ENCODE peak calls at places on chromosomes 3 and 15, in five cellular contexts. W is HFF-Myc, Y is transverse colon, G is lung, X is bronchial epithelial cell. R is an unnamed sample.

GRCh38 chr3:94978076-94978475 is 915.2 kb downstream of the NSUN3 start:
- DNase-seq in W (no peak), Y (no peak), G (peak), X (no peak), R (no peak)

GRCh38 chr15:55969582-55969981 is 23.8 kb downstream of the NEDD4 start:
- DNase-seq in W (no peak), Y (no peak), G (peak), X (peak), R (no peak)

GRCh38 chr3:50331364-50331907 is 3.4 kb upstream of the TUSC2 start:
- DNase-seq in W (no peak), Y (no peak), G (no peak), X (no peak), R (no peak)

GRCh38 chr15:60679256-60679655 is 200.3 kb upstream of the ICE2 start:
- DNase-seq in W (peak), Y (no peak), G (no peak), X (no peak), R (no peak)

GRCh38 chr3:159884661-159885402 is 103.8 kb upstream of the IL12A start:
- DNase-seq in W (no peak), Y (no peak), G (no peak), X (peak), R (no peak)

GRCh38 chr3:138653567-138653966 is 45.0 kb downstream of the FAIM start:
- DNase-seq in W (no peak), Y (no peak), G (no peak), X (no peak), R (no peak)

GRCh38 chr15:76084263-76084662 is 24.5 kb downstream of the TMEM266 start:
- DNase-seq in W (no peak), Y (no peak), G (no peak), X (no peak), R (no peak)

GRCh38 chr15:84794148-84794547 is 23.0 kb upstream of the ALPK3 start:
- DNase-seq in W (no peak), Y (no peak), G (no peak), X (no peak), R (no peak)

GRCh38 chr3:40961104-40961857 is 238.0 kb upstream of the CTNNB1 start:
- DNase-seq in W (no peak), Y (no peak), G (no peak), X (no peak), R (no peak)

GRCh38 chr3:135752851-135753250 is 212.7 kb upstream of the PPP2R3A start:
- DNase-seq in W (no peak), Y (no peak), G (no peak), X (no peak), R (no peak)

GRCh38 chr3:99638244-99638948 is at the start of gene COL8A1:
- DNase-seq in W (no peak), Y (peak), G (peak), X (peak), R (no peak)

GRCh38 chr3:12935023-12935860 is 93.9 kb upstream of the RPL32 start:
- DNase-seq in W (no peak), Y (no peak), G (no peak), X (no peak), R (no peak)

GRCh38 chr3:129205109-129205832 is 21.6 kb upstream of the CNBP start:
- DNase-seq in W (no peak), Y (no peak), G (no peak), X (no peak), R (no peak)

GRCh38 chr3:108877906-108878305 is 55.3 kb downstream of the TRAT1 start:
- DNase-seq in W (no peak), Y (no peak), G (no peak), X (no peak), R (no peak)

GRCh38 chr15:83769411-83769960 is 115.6 kb downstream of the ADAMTSL3 start:
- DNase-seq in W (no peak), Y (no peak), G (no peak), X (peak), R (no peak)

GRCh38 chr3:150449169-150449721 is 41.1 kb downstream of the TSC22D2 start:
- DNase-seq in W (peak), Y (no peak), G (no peak), X (peak), R (no peak)

GRCh38 chr15:79084308-79084968 is 6.1 kb downstream of the RASGRF1 start:
- DNase-seq in W (no peak), Y (no peak), G (no peak), X (no peak), R (no peak)

GRCh38 chr3:156509209-156510174 is 45.4 kb downstream of the SSR3 start:
- DNase-seq in W (no peak), Y (no peak), G (no peak), X (peak), R (no peak)

GRCh38 chr3:37935756-37936666 is 54.6 kb upstream of the VILL start:
- DNase-seq in W (peak), Y (peak), G (peak), X (peak), R (no peak)

GRCh38 chr15:63244399-63244798 is 33.0 kb upstream of the APH1B start:
- DNase-seq in W (no peak), Y (no peak), G (no peak), X (peak), R (no peak)

GRCh38 chr15:60062826-60063225 is 58.7 kb downstream of the FOXB1 start:
- DNase-seq in W (no peak), Y (no peak), G (no peak), X (peak), R (no peak)

GRCh38 chr15:76059320-76060097 is at the start of gene TMEM266:
- DNase-seq in W (no peak), Y (peak), G (no peak), X (no peak), R (peak)

GRCh38 chr3:16884748-16885587 is at the start of gene PLCL2:
- DNase-seq in W (no peak), Y (peak), G (peak), X (peak), R (no peak)

GRCh38 chr3:171168086-171168485 is 141.6 kb upstream of the SLC2A2 start:
- DNase-seq in W (no peak), Y (no peak), G (no peak), X (peak), R (no peak)

GRCh38 chr3:12918231-12918630 is 76.9 kb upstream of the RPL32 start:
- DNase-seq in W (no peak), Y (no peak), G (no peak), X (peak), R (no peak)

GRCh38 chr3:134917631-134918030 is 122.6 kb downstream of the EPHB1 start:
- DNase-seq in W (no peak), Y (no peak), G (no peak), X (peak), R (no peak)

GRCh38 chr3:49906004-49906860 is 2.6 kb upstream of the MST1R start:
- DNase-seq in W (no peak), Y (peak), G (peak), X (peak), R (peak)

GRCh38 chr3:178845446-178846118 is 226.0 kb downstream of the ZMAT3 start:
- DNase-seq in W (no peak), Y (no peak), G (no peak), X (no peak), R (no peak)

GRCh38 chr3:134367412-134367811 is 6.8 kb downstream of the AMOTL2 start:
- DNase-seq in W (no peak), Y (no peak), G (no peak), X (no peak), R (no peak)

GRCh38 chr15:75663931-75664421 is 16.3 kb downstream of the SNX33 start:
- DNase-seq in W (no peak), Y (peak), G (no peak), X (peak), R (no peak)

GRCh38 chr3:58556761-58557181 is 19.8 kb upstream of the ACOX2 start:
- DNase-seq in W (no peak), Y (no peak), G (no peak), X (no peak), R (no peak)

GRCh38 chr3:8497582-8497981 is 4.0 kb upstream of the LMCD1 start:
- DNase-seq in W (no peak), Y (no peak), G (no peak), X (peak), R (no peak)

GRCh38 chr3:138923531-138923994 is 23.4 kb downstream of the FOXL2 start:
- DNase-seq in W (peak), Y (peak), G (peak), X (peak), R (peak)

GRCh38 chr3:57655727-57656126 is 37.1 kb downstream of the DENND6A start:
- DNase-seq in W (no peak), Y (no peak), G (no peak), X (no peak), R (no peak)

GRCh38 chr3:148379763-148380162 is 317.9 kb upstream of the AGTR1 start:
- DNase-seq in W (peak), Y (no peak), G (no peak), X (peak), R (no peak)
- TF ChIP-seq CTCF in W (peak), Y (peak), G (peak), X (peak), R (peak)

GRCh38 chr3:84965141-84965540 is 6.4 kb downstream of the CADM2 start:
- DNase-seq in W (no peak), Y (no peak), G (no peak), X (no peak), R (peak)
- TF ChIP-seq CTCF in W (no peak), Y (no peak), G (no peak), X (no peak), R (peak)

GRCh38 chr3:59937206-59937605 is 887.4 kb upstream of the CFAP20DC start:
- DNase-seq in W (no peak), Y (no peak), G (no peak), X (no peak), R (no peak)
- TF ChIP-seq CTCF in W (no peak), Y (no peak), G (no peak), X (no peak), R (no peak)

DNA sequence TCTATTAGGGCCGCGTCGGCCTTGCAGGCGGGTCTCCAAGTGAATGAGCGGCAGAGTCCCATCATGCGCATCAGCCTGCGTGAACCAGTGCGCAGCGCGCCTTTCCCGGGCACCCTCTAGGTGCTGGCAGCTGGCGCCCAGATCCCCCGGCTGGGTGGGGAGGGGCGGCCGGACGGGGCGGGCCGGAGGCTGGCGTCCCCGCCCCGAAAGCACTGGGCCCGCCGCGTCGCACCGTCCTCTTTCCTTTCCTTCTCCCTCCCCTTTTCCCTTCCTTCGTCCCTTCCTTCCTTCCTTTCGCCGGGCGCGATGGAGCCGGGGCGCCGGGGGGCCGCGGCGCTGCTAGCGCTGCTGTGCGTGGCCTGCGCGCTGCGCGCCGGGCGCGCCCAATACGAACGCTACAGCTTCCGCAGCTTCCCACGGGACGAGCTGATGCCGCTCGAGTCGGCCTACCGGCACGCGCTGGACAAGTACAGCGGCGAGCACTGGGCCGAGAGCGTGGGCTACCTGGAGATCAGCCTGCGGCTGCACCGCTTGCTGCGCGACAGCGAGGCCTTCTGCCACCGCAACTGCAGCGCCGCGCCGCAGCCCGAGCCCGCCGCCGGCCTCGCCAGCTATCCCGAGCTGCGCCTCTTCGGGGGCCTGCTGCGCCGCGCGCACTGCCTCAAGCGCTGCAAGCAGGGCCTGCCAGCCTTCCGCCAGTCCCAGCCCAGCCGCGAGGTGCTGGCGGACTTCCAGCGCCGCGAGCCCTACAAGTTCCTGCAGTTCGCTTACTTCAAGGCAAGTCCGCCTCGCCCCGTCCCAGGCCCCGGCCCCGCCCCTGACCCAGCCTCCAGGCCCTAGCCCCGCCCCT is at the start of gene CRTAP:
- DNase-seq in W (peak), Y (peak), G (peak), X (peak), R (peak)
- TF ChIP-seq CTCF in W (no peak), Y (no peak), G (no peak), X (no peak), R (no peak)